ENCODE peak calls at places on chromosomes 13 and 19, in seven cellular contexts. U, G, S, R, K, M and E are unnamed samples.

GRCh38 chr13:104810242-104810641 is 1725.2 kb downstream of the EFNB2 start:
- DNase-seq in M (no peak), S (no peak), U (no peak), G (no peak), R (no peak), K (no peak), E (no peak)

GRCh38 chr19:44747739-44748425 is 626 bp upstream of the BCL3 start:
- DNase-seq in M (peak), R (peak), U (no peak), K (peak), S (no peak), G (no peak), E (peak)

GRCh38 chr13:92966341-92966740 is 260.3 kb upstream of the GPC6 start:
- DNase-seq in S (no peak), U (no peak), K (no peak), G (no peak), M (no peak), R (no peak), E (no peak)

GRCh38 chr19:40461669-40462221 is 3.8 kb downstream of the BLVRB start:
- DNase-seq in U (peak), S (no peak), R (no peak), K (peak), G (no peak), M (no peak), E (no peak)

GRCh38 chr13:58583961-58584360 is 952.4 kb downstream of the PCDH17 start:
- DNase-seq in G (no peak), U (no peak), K (no peak), M (no peak), S (no peak), R (no peak), E (no peak)

GRCh38 chr19:35882074-35882832 is 13.9 kb downstream of the APLP1 start:
- DNase-seq in G (no peak), S (peak), M (peak), K (no peak), R (peak), U (peak), E (no peak)

GRCh38 chr13:93039131-93039530 is 187.5 kb upstream of the GPC6 start:
- DNase-seq in G (no peak), R (no peak), K (no peak), U (no peak), S (peak), M (peak), E (no peak)

GRCh38 chr13:49053215-49053614 is 77.5 kb downstream of the FNDC3A start:
- DNase-seq in K (no peak), S (peak), R (no peak), M (no peak), G (no peak), U (no peak), E (no peak)

GRCh38 chr13:90696656-90697055 is 650.8 kb upstream of the MIR17HG start:
- DNase-seq in R (no peak), U (no peak), K (no peak), S (peak), G (no peak), M (peak), E (no peak)

GRCh38 chr19:8423821-8424223 is 10.7 kb downstream of the MARCHF2 start:
- DNase-seq in R (peak), S (peak), M (peak), G (peak), K (peak), U (peak), E (peak)

GRCh38 chr19:2015611-2015950 is at the start of gene BTBD2:
- DNase-seq in S (peak), M (peak), G (no peak), U (peak), K (peak), R (peak), E (no peak)

GRCh38 chr19:38679839-38680238 is 32.4 kb downstream of the ACTN4 start:
- DNase-seq in K (no peak), R (no peak), U (no peak), M (no peak), G (no peak), S (peak), E (no peak)

GRCh38 chr19:3660493-3661219 is 34.1 kb upstream of the CACTIN start:
- DNase-seq in M (no peak), R (no peak), U (no peak), S (no peak), K (no peak), G (no peak), E (no peak)

GRCh38 chr19:32676186-32676894 is 692 bp downstream of the RGS9BP start:
- DNase-seq in K (no peak), S (no peak), U (no peak), G (peak), M (no peak), R (no peak), E (no peak)

GRCh38 chr13:77343841-77344240 is 16.9 kb upstream of the MYCBP2 start:
- DNase-seq in M (no peak), U (no peak), K (no peak), R (no peak), S (no peak), G (no peak), E (no peak)

GRCh38 chr13:19864339-19865309 is 1.2 kb upstream of the ZMYM5 start:
- DNase-seq in R (peak), G (peak), K (peak), S (peak), U (peak), M (peak), E (no peak)

GRCh38 chr19:18226956-18227780 is 930 bp upstream of the PDE4C start:
- DNase-seq in K (no peak), U (no peak), G (no peak), M (no peak), R (no peak), S (no peak), E (no peak)

GRCh38 chr13:48994731-48995130 is 19.0 kb downstream of the FNDC3A start:
- DNase-seq in S (peak), M (peak), U (no peak), K (no peak), R (no peak), G (no peak), E (no peak)

GRCh38 chr13:112994084-112994780 is 25.2 kb downstream of the MCF2L start:
- DNase-seq in R (no peak), K (peak), S (no peak), G (no peak), U (no peak), M (no peak), E (no peak)

GRCh38 chr19:3607398-3608078 is 863 bp upstream of the TBXA2R start:
- DNase-seq in K (no peak), G (no peak), M (peak), S (peak), R (peak), U (no peak), E (no peak)

GRCh38 chr13:111567637-111568036 is 247.2 kb downstream of the TEX29 start:
- DNase-seq in G (no peak), R (no peak), U (no peak), M (no peak), K (no peak), S (no peak), E (no peak)

GRCh38 chr19:16588089-16588823 is 16.0 kb upstream of the SLC35E1 start:
- DNase-seq in M (peak), G (no peak), S (peak), K (peak), U (peak), R (no peak), E (no peak)

GRCh38 chr13:49428041-49428763 is 15.7 kb downstream of the CAB39L start:
- DNase-seq in U (no peak), M (no peak), S (no peak), R (no peak), G (no peak), K (no peak), E (no peak)

GRCh38 chr19:15432018-15432494 is 13.3 kb upstream of the AKAP8L start:
- DNase-seq in G (peak), M (peak), S (no peak), R (no peak), K (no peak), U (no peak), E (peak)

GRCh38 chr19:29337029-29337428 is 124.1 kb upstream of the UQCRFS1 start:
- DNase-seq in U (no peak), G (no peak), S (no peak), K (no peak), R (no peak), M (no peak), E (peak)

GRCh38 chr19:10612515-10613119 is 12.7 kb upstream of the SLC44A2 start:
- DNase-seq in S (no peak), G (no peak), K (peak), M (no peak), U (peak), R (peak), E (no peak)

GRCh38 chr13:18212873-18213272 is 968.8 kb downstream of the TUBA3C start:
- DNase-seq in S (no peak), R (peak), G (no peak), U (peak), K (no peak), M (peak), E (no peak)

GRCh38 chr13:24313449-24313848 is 4.1 kb downstream of the C1QTNF9 start:
- DNase-seq in R (no peak), U (no peak), M (peak), S (peak), K (no peak), G (no peak), E (no peak)

GRCh38 chr13:45872574-45872973 is 21.0 kb upstream of the SIAH3 start:
- DNase-seq in K (no peak), G (no peak), S (peak), R (no peak), U (no peak), M (no peak), E (no peak)

GRCh38 chr13:107866007-107866665 is 349.2 kb downstream of the LIG4 start:
- DNase-seq in S (no peak), K (no peak), U (no peak), M (peak), G (peak), R (no peak), E (peak)

GRCh38 chr13:112067871-112068305 is 939 bp downstream of the SOX1 start:
- DNase-seq in U (no peak), G (peak), M (peak), R (no peak), S (peak), K (no peak), E (no peak)

GRCh38 chr13:42769650-42770049 is 11.7 kb upstream of the FAM216B start:
- DNase-seq in M (no peak), U (no peak), S (no peak), K (no peak), R (no peak), G (no peak), E (no peak)

GRCh38 chr19:32624410-32624809 is 43.4 kb downstream of the PDCD5 start:
- DNase-seq in M (peak), K (no peak), S (peak), U (no peak), R (no peak), G (no peak), E (no peak)

GRCh38 chr13:41411536-41411935 is 45.8 kb upstream of the RGCC start:
- DNase-seq in K (no peak), M (peak), G (peak), R (peak), U (peak), S (peak), E (peak)

GRCh38 chr13:45718063-45718462 is 15.9 kb downstream of the CBY2 start:
- DNase-seq in U (no peak), M (peak), S (peak), R (no peak), G (no peak), K (no peak), E (no peak)

GRCh38 chr19:6060600-6061391 is 49.5 kb downstream of the RFX2 start:
- DNase-seq in M (no peak), K (no peak), U (peak), G (no peak), R (no peak), S (peak), E (peak)

GRCh38 chr19:33819875-33820781 is 23.5 kb downstream of the KCTD15 start:
- DNase-seq in M (peak), U (peak), G (peak), R (peak), K (peak), S (peak), E (no peak)

GRCh38 chr19:9155591-9155990 is 15.4 kb downstream of the ZNF317 start:
- DNase-seq in G (no peak), R (no peak), S (no peak), M (no peak), U (no peak), K (no peak), E (no peak)

GRCh38 chr19:46303702-46304397 is 7.0 kb downstream of the HIF3A start:
- DNase-seq in G (peak), U (no peak), M (peak), S (peak), R (peak), K (peak), E (no peak)

GRCh38 chr13:97067342-97067895 is 73.1 kb upstream of the OXGR1 start:
- DNase-seq in G (no peak), K (no peak), R (no peak), U (no peak), S (peak), M (peak), E (no peak)
- TF ChIP-seq CTCF in G (no peak), K (no peak), R (no peak), U (no peak), S (peak), M (peak), E (peak)

DNA sequence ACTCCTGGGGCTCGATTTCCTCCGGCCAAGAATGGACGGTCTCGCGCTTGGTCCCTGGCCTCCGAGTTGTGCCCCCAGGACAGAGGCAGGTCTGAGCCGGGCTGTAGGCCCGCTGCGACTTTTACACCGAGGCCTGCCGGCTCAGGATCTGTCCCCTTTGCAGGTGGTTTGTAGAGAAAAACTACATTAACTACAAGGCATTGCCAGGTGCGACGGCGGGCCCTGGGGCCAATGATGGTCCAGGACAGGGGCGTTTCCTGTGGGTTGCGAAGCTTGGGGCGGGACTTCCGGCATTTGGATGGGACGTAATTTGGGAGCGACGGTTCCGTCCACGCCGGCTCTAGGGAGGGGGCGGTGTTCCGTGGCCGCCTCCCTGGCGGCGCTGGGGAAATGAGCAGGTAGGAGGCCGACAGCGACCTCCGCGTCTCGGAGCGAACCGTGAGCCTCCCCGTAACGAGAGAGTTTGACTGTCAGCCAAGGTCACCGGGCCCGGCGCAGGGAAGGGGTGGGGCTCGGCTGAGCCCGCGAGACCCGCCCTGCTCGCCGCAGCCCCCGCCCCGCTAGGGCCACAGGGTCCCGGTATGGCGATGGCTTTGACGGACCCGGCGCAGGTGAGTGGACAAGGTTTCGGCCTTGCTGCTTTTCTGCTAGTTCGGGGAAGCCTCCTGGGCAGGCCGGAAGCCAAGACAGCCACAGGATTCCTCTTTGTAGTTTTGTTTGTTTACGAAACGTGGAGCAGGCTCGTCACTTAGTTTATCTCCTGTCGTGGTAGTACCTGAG is at the start of gene ZNF805:
- DNase-seq in M (peak), K (peak), S (peak), G (peak), U (peak), R (peak), E (peak)
- TF ChIP-seq CTCF in M (no peak), K (no peak), S (no peak), G (no peak), U (no peak), R (no peak), E (no peak)

GRCh38 chr19:4675346-4675745 is 5.2 kb upstream of the MYDGF start:
- DNase-seq in M (no peak), G (peak), R (no peak), S (no peak), K (no peak), U (no peak), E (no peak)

GRCh38 chr19:4678881-4679379 is 8.8 kb upstream of the MYDGF start:
- DNase-seq in R (no peak), M (no peak), S (peak), U (no peak), K (no peak), G (peak), E (no peak)

GRCh38 chr19:4679416-4679815 is 9.3 kb upstream of the MYDGF start:
- DNase-seq in G (no peak), M (no peak), K (no peak), R (no peak), U (no peak), S (no peak), E (no peak)

GRCh38 chr19:4673726-4674125 is 3.6 kb upstream of the MYDGF start:
- DNase-seq in K (no peak), M (no peak), R (no peak), G (no peak), U (no peak), S (no peak), E (no peak)

DNA sequence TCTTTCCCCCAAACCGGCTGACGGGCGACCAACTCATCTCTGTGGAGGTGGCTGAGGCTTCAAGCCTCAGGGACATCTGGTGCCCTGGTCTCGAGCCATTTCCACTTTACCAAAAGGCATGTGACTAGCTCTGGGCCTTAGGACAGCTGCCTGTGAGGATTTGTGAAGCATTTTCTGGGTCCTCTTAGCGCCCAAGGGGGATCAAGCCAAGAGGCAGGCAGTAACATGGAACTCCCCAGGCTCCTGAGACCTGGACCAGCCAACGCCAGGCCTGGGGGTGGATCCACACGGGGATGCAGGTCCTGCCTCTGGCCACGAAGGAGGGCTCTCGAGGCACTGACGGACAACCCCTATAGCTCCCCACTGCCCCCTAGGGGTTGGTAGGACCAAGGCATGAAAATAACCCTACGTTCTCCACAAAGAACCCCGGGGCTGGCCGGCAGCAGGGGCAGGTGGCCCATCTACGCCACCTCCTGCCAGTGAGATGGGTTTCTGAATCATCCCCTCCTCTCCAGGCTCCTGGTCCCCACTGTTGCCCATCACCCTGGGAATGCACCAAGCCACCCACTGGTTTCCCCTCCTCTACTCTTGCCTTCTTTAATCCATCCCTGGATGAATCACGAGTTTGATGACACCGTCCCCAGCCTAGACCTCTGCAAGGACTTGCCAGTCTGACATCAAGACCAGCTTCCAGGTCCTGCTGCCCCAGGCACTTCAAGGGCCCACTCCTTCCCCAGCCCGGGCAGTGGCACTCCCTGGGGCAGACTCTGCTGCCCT is 7.0 kb upstream of the MYDGF start:
- DNase-seq in S (peak), M (peak), G (peak), U (no peak), K (peak), R (peak), E (no peak)
- TF ChIP-seq CTCF in S (peak), M (peak), G (peak), U (no peak), K (peak), R (peak), E (peak)

GRCh38 chr13:33782631-33783030 is 35.3 kb upstream of the RFC3 start:
- DNase-seq in G (no peak), S (no peak), U (no peak), R (no peak), M (no peak), K (no peak), E (no peak)
- TF ChIP-seq CTCF in G (no peak), S (no peak), U (no peak), R (no peak), M (no peak), K (no peak), E (no peak)

GRCh38 chr19:11984986-11985385 is 20.1 kb downstream of the ZNF763 start:
- DNase-seq in K (no peak), G (no peak), S (no peak), M (no peak), R (no peak), U (no peak), E (no peak)
- TF ChIP-seq CTCF in K (no peak), G (no peak), S (no peak), M (peak), R (no peak), U (no peak), E (no peak)